ENCODE peak calls at places on chromosomes 5 and 9, in nine cellular contexts. One of them, this sample, is unnamed. For H3K4me1, the result is how much of the 10 kb centered on the place peaks cover.

GRCh38 chr5:180341595-180341994 is 11.5 kb downstream of the GFPT2 start:
- DNase-seq in gastrocnemius medialis: no peak
- DNase-seq in neural progenitor cell: no peak
- DNase-seq in spleen: peak
- DNase-seq in body of pancreas: no peak
- DNase-seq in GM23248: no peak
- DNase-seq in GM23338: no peak
- DNase-seq in endodermal cell: peak
- DNase-seq in left lung: no peak
- DNase-seq in this sample: no peak

GRCh38 chr5:53239301-53239990 is 129.9 kb upstream of the MOCS2 start:
- DNase-seq in gastrocnemius medialis: no peak
- DNase-seq in neural progenitor cell: no peak
- DNase-seq in spleen: no peak
- DNase-seq in body of pancreas: no peak
- DNase-seq in GM23248: peak
- DNase-seq in GM23338: no peak
- DNase-seq in endodermal cell: no peak
- DNase-seq in left lung: no peak
- DNase-seq in this sample: no peak

GRCh38 chr5:27594141-27594540 is 555.8 kb upstream of the CDH9 start:
- DNase-seq in gastrocnemius medialis: no peak
- DNase-seq in neural progenitor cell: no peak
- DNase-seq in spleen: no peak
- DNase-seq in body of pancreas: no peak
- DNase-seq in GM23248: no peak
- DNase-seq in GM23338: no peak
- DNase-seq in endodermal cell: no peak
- DNase-seq in left lung: no peak
- DNase-seq in this sample: no peak

GRCh38 chr5:72107874-72108199 is 562 bp downstream of the MAP1B start:
- DNase-seq in gastrocnemius medialis: no peak
- DNase-seq in neural progenitor cell: peak
- DNase-seq in spleen: no peak
- DNase-seq in body of pancreas: no peak
- DNase-seq in GM23248: no peak
- DNase-seq in GM23338: peak
- DNase-seq in endodermal cell: peak
- DNase-seq in left lung: no peak
- DNase-seq in this sample: peak

GRCh38 chr5:165919196-165919595 is 2372.2 kb upstream of the WWC1 start:
- DNase-seq in gastrocnemius medialis: no peak
- DNase-seq in neural progenitor cell: no peak
- DNase-seq in spleen: no peak
- DNase-seq in body of pancreas: no peak
- DNase-seq in GM23248: no peak
- DNase-seq in GM23338: no peak
- DNase-seq in endodermal cell: no peak
- DNase-seq in left lung: no peak
- DNase-seq in this sample: no peak

GRCh38 chr9:136748201-136748600 is at the start of gene LCN6:
- DNase-seq in gastrocnemius medialis: no peak
- DNase-seq in neural progenitor cell: no peak
- DNase-seq in spleen: no peak
- DNase-seq in body of pancreas: no peak
- DNase-seq in GM23248: no peak
- DNase-seq in GM23338: no peak
- DNase-seq in endodermal cell: no peak
- DNase-seq in left lung: no peak
- DNase-seq in this sample: no peak

GRCh38 chr9:89705651-89706050 is 100.8 kb downstream of the GADD45G start:
- DNase-seq in gastrocnemius medialis: no peak
- DNase-seq in neural progenitor cell: no peak
- DNase-seq in spleen: no peak
- DNase-seq in body of pancreas: no peak
- DNase-seq in GM23248: no peak
- DNase-seq in GM23338: no peak
- DNase-seq in endodermal cell: no peak
- DNase-seq in left lung: no peak
- DNase-seq in this sample: no peak

GRCh38 chr5:58127486-58128220 is 332.2 kb downstream of the PLK2 start:
- DNase-seq in gastrocnemius medialis: no peak
- DNase-seq in neural progenitor cell: no peak
- DNase-seq in spleen: no peak
- DNase-seq in body of pancreas: peak
- DNase-seq in GM23248: no peak
- DNase-seq in GM23338: no peak
- DNase-seq in endodermal cell: no peak
- DNase-seq in left lung: peak
- DNase-seq in this sample: no peak

GRCh38 chr5:16936150-16937022 is at the start of gene MYO10:
- DNase-seq in gastrocnemius medialis: peak
- DNase-seq in neural progenitor cell: peak
- DNase-seq in spleen: peak
- DNase-seq in body of pancreas: peak
- DNase-seq in GM23248: peak
- DNase-seq in GM23338: peak
- DNase-seq in endodermal cell: peak
- DNase-seq in left lung: peak
- DNase-seq in this sample: peak

GRCh38 chr5:180590543-180591248 is 603 bp downstream of the SCGB3A1 start:
- DNase-seq in gastrocnemius medialis: no peak
- DNase-seq in neural progenitor cell: peak
- DNase-seq in spleen: peak
- DNase-seq in body of pancreas: no peak
- DNase-seq in GM23248: no peak
- DNase-seq in GM23338: peak
- DNase-seq in endodermal cell: peak
- DNase-seq in left lung: no peak
- DNase-seq in this sample: no peak

GRCh38 chr9:17799383-17799782 is 220.5 kb downstream of the SH3GL2 start:
- DNase-seq in gastrocnemius medialis: no peak
- DNase-seq in neural progenitor cell: no peak
- DNase-seq in spleen: no peak
- DNase-seq in body of pancreas: no peak
- DNase-seq in GM23248: peak
- DNase-seq in GM23338: no peak
- DNase-seq in endodermal cell: no peak
- DNase-seq in left lung: no peak
- DNase-seq in this sample: peak

GRCh38 chr5:95087819-95088317 is 197.0 kb downstream of the MCTP1 start:
- DNase-seq in gastrocnemius medialis: no peak
- DNase-seq in neural progenitor cell: no peak
- DNase-seq in spleen: no peak
- DNase-seq in body of pancreas: no peak
- DNase-seq in GM23248: no peak
- DNase-seq in GM23338: no peak
- DNase-seq in endodermal cell: no peak
- DNase-seq in left lung: no peak
- DNase-seq in this sample: no peak

DNA sequence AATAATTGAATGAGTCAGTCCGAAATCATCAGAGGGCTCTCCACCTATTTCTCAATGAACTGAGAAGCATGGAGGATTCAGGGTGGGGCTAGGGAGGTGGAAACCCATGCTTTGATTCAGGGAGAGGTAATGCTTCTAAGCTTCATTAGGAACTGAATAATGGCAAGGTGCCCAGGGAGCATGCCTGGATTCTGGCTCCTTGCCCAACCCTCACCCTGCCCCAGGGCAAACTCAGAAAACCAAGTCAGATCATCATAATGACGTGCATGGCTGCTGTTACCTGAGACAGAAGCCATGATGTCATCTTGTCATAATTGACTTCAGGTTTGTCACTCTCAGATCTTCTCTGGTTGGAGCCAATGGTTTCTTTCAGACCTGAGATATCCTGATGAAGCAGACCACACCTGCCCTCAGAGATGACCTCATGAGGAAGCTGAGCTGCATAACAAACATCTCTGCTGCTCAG is 199.6 kb downstream of the SYK start:
- DNase-seq in gastrocnemius medialis: no peak
- DNase-seq in neural progenitor cell: no peak
- DNase-seq in spleen: no peak
- DNase-seq in body of pancreas: peak
- DNase-seq in GM23248: peak
- DNase-seq in GM23338: no peak
- DNase-seq in endodermal cell: no peak
- DNase-seq in left lung: no peak
- DNase-seq in this sample: peak
- H3K4me1 ChIP-seq in gastrocnemius medialis: under half
- H3K4me1 ChIP-seq in neural progenitor cell: under half
- H3K4me1 ChIP-seq in spleen: under half
- H3K4me1 ChIP-seq in body of pancreas: under half
- H3K4me1 ChIP-seq in GM23248: under half
- H3K4me1 ChIP-seq in GM23338: under half
- H3K4me1 ChIP-seq in endodermal cell: under half
- H3K4me1 ChIP-seq in left lung: under half
- H3K4me1 ChIP-seq in this sample: under half

DNA sequence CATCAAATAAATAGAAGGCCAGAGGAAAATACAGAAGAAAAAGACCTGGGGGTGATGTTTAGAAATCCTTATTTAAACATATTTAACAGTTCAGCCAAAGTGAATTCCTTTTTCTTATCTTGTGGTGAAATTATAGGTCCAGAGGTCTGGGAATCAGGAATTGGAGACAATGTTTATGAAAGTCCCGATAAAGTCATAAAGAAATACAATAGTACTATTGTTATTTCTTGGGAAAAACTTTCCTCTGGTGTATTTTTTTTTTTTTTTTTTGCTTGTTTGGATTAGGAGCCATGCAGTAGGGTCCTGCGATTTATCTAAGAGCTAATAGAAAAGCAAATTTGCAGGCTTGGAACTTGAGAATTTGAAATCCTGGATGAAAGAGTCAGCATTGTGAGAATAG is 426 bp downstream of the C7 start:
- DNase-seq in gastrocnemius medialis: no peak
- DNase-seq in neural progenitor cell: no peak
- DNase-seq in spleen: no peak
- DNase-seq in body of pancreas: no peak
- DNase-seq in GM23248: no peak
- DNase-seq in GM23338: no peak
- DNase-seq in endodermal cell: no peak
- DNase-seq in left lung: no peak
- DNase-seq in this sample: no peak
- H3K27ac ChIP-seq in gastrocnemius medialis: no peak
- H3K27ac ChIP-seq in neural progenitor cell: no peak
- H3K27ac ChIP-seq in spleen: peak
- H3K27ac ChIP-seq in body of pancreas: peak
- H3K27ac ChIP-seq in GM23248: no peak
- H3K27ac ChIP-seq in GM23338: no peak
- H3K27ac ChIP-seq in endodermal cell: no peak
- H3K27ac ChIP-seq in left lung: no peak
- H3K27ac ChIP-seq in this sample: no peak

DNA sequence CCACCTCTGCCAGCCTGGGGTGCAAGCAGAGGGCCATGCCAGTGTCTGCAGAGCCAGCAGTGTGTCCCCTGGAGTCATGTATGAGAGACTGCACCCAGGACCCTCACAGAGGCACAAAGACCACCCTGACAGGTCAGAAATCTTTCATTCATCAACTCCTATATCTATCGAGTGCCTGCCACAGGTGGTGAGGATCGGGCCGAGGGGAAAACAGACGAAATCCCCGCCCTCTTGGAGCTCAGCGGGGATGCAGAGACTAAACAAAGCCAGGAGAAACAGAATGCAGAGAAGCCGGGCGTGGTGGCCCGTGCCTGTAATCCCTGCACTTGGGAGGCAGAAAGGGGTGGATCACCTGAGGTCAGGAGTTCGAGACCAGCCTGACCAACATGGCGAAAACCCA is 22.3 kb downstream of the GFI1B start:
- DNase-seq in gastrocnemius medialis: no peak
- DNase-seq in neural progenitor cell: peak
- DNase-seq in spleen: peak
- DNase-seq in body of pancreas: no peak
- DNase-seq in GM23248: no peak
- DNase-seq in GM23338: peak
- DNase-seq in endodermal cell: peak
- DNase-seq in left lung: no peak
- DNase-seq in this sample: no peak
- H3K4me1 ChIP-seq in gastrocnemius medialis: under half
- H3K4me1 ChIP-seq in neural progenitor cell: under half
- H3K4me1 ChIP-seq in spleen: under half
- H3K4me1 ChIP-seq in body of pancreas: under half
- H3K4me1 ChIP-seq in GM23248: under half
- H3K4me1 ChIP-seq in GM23338: under half
- H3K4me1 ChIP-seq in endodermal cell: under half
- H3K4me1 ChIP-seq in left lung: under half
- H3K4me1 ChIP-seq in this sample: under half

DNA sequence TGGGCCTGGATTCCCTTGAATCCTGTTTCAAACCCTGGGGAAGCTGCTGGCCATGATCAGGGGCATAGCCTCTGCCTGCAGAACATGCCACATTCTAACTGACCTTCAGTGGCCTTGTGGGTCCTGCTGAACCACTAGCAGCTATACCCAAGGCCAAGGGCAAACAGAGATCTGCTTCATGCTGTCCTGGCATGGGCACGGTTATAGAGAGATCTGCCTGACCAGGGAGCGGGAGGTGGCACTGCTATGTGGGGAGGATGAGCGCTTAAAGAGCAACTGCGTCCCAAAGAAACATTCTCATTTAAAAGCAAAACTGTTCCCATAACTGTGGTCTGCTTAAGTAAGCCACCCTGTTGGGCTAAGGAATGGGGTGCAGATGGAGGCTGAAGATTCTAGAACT is 36.5 kb upstream of the SYNPO start:
- DNase-seq in gastrocnemius medialis: no peak
- DNase-seq in neural progenitor cell: no peak
- DNase-seq in spleen: peak
- DNase-seq in body of pancreas: no peak
- DNase-seq in GM23248: no peak
- DNase-seq in GM23338: no peak
- DNase-seq in endodermal cell: no peak
- DNase-seq in left lung: peak
- DNase-seq in this sample: no peak
- H3K27ac ChIP-seq in gastrocnemius medialis: peak
- H3K27ac ChIP-seq in neural progenitor cell: no peak
- H3K27ac ChIP-seq in spleen: peak
- H3K27ac ChIP-seq in body of pancreas: no peak
- H3K27ac ChIP-seq in GM23248: no peak
- H3K27ac ChIP-seq in GM23338: no peak
- H3K27ac ChIP-seq in endodermal cell: no peak
- H3K27ac ChIP-seq in left lung: no peak
- H3K27ac ChIP-seq in this sample: no peak

This sample was measured in foreskin keratinocyte.